ENCODE peak calls at places on chromosomes 6 and 20, in ten cellular contexts. N, S, P, B, L, W, O, Y, F and R are unnamed samples.

GRCh38 chr6:21019614-21020013 is 485.4 kb downstream of the CDKAL1 start:
- DNase-seq in N (no peak), S (no peak), P (peak; percentile 57), B (no peak), L (no peak), W (no peak), O (no peak), Y (peak; percentile 28), F (no peak), R (no peak)

GRCh38 chr6:170164271-170164900 is 126.5 kb downstream of the DLL1 start:
- DNase-seq in N (no peak), S (no peak), P (no peak), B (no peak), L (no peak), W (no peak), O (no peak), Y (no peak), F (no peak), R (no peak)

GRCh38 chr6:10526156-10526555 is 5.0 kb downstream of the GCNT2 start:
- DNase-seq in N (no peak), S (no peak), P (no peak), B (peak; percentile 18), L (no peak), W (no peak), O (no peak), Y (peak; percentile 7), F (no peak), R (no peak)

GRCh38 chr6:152378154-152378553 is 259.0 kb downstream of the SYNE1 start:
- DNase-seq in N (no peak), S (no peak), P (no peak), B (peak; percentile 17), L (no peak), W (no peak), O (no peak), Y (peak; percentile 85), F (no peak), R (no peak)

GRCh38 chr20:24316731-24317130 is 152.7 kb upstream of the SYNDIG1 start:
- DNase-seq in N (no peak), S (no peak), P (no peak), B (peak; percentile 12), L (no peak), W (no peak), O (no peak), Y (peak; percentile 83), F (no peak), R (no peak)

GRCh38 chr6:21587182-21587924 is 6.2 kb upstream of the SOX4 start:
- DNase-seq in N (no peak), S (peak; percentile 41), P (peak; percentile 76), B (peak; percentile 74), L (peak; percentile 17), W (no peak), O (peak; percentile 46), Y (peak; percentile 69), F (peak; percentile 56), R (no peak)

GRCh38 chr20:57291694-57292093 is 25.3 kb upstream of the BMP7 start:
- DNase-seq in N (no peak), S (no peak), P (no peak), B (no peak), L (no peak), W (no peak), O (no peak), Y (no peak), F (no peak), R (no peak)

GRCh38 chr20:37347891-37348642 is 2.1 kb downstream of the SRC start:
- DNase-seq in N (no peak), S (no peak), P (no peak), B (peak; percentile 27), L (no peak), W (no peak), O (no peak), Y (peak; percentile 23), F (no peak), R (no peak)

GRCh38 chr6:1608976-1609661 is 596 bp upstream of the FOXC1 start:
- DNase-seq in N (no peak), S (no peak), P (no peak), B (no peak), L (peak; percentile 17), W (no peak), O (no peak), Y (peak; percentile 27), F (no peak), R (no peak)

GRCh38 chr20:5127204-5127858 is 523 bp downstream of the CDS2 start:
- DNase-seq in N (no peak), S (peak; percentile 46), P (peak; percentile 39), B (peak; percentile 55), L (peak; percentile 19), W (no peak), O (no peak), Y (peak; percentile 54), F (peak; percentile 41), R (no peak)

GRCh38 chr6:129434091-129434490 is 275.9 kb downstream of the ARHGAP18 start:
- DNase-seq in N (no peak), S (no peak), P (no peak), B (no peak), L (no peak), W (no peak), O (no peak), Y (no peak), F (no peak), R (no peak)

GRCh38 chr6:129429953-129430352 is 280.0 kb downstream of the ARHGAP18 start:
- DNase-seq in N (no peak), S (no peak), P (no peak), B (no peak), L (no peak), W (no peak), O (no peak), Y (no peak), F (no peak), R (no peak)

GRCh38 chr6:129432738-129433137 is 277.2 kb downstream of the ARHGAP18 start:
- DNase-seq in N (no peak), S (no peak), P (no peak), B (peak; percentile 24), L (no peak), W (no peak), O (peak; percentile 12), Y (peak; percentile 31), F (no peak), R (no peak)
- TF ChIP-seq CTCF in N (peak; percentile 35), S (no peak), P (peak; percentile 9), B (peak; percentile 34), L (no peak), W (peak; percentile 11), O (peak; percentile 67), Y (peak; percentile 60), F (no peak), R (no peak)

DNA sequence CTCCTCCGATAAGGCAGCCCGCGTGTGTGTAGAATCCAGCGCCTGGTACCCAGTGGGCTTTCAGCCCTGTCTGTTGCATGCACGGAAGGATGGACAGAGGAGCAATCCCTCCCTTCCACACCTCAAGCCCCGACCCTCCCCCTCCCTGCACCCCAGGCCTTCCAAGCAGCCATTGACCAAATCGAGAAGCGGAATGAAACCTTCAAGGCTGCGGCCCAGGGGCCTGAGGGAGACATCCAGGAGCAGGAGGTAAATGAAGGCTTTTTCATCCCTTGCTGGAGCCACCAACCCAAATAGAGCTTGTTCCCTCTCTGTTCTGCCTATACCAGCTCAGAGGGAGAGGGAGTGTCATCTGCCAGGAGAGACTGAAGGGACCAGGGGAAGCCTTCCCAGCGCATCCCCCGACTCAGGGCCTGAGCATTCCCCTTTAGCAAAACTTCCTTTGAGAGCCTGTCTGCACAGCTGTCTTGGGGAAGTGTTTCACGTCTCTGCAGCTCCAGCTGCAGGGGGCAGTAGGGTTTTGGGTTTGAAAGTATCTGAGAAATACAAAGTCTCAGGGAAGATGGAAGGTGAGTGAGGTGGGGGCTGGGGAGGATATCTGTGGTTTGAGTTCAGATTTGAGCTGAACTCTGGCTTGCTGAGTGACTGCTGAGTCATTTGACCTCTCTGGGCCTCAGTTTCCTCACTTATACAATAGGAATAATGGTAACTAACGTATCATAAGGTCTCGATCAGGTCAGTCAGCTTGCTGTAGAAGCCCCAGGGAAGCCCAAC is 16.1 kb downstream of the FGD2 start:
- DNase-seq in N (peak; percentile 33), S (no peak), P (peak; percentile 62), B (peak; percentile 78), L (no peak), W (no peak), O (no peak), Y (peak; percentile 75), F (no peak), R (no peak)
- TF ChIP-seq CTCF in N (peak; percentile 76), S (no peak), P (peak; percentile 66), B (peak; percentile 71), L (no peak), W (peak; percentile 63), O (peak; percentile 58), Y (peak; percentile 88), F (no peak), R (no peak)

GRCh38 chr6:168180548-168181011 is 101.6 kb upstream of the FRMD1 start:
- DNase-seq in N (no peak), S (no peak), P (no peak), B (no peak), L (no peak), W (no peak), O (no peak), Y (peak; percentile 19), F (no peak), R (no peak)

GRCh38 chr6:168181316-168181715 is 102.3 kb upstream of the FRMD1 start:
- DNase-seq in N (no peak), S (no peak), P (no peak), B (no peak), L (no peak), W (no peak), O (no peak), Y (no peak), F (no peak), R (no peak)

GRCh38 chr6:168179702-168180382 is 100.8 kb upstream of the FRMD1 start:
- DNase-seq in N (no peak), S (no peak), P (no peak), B (no peak), L (no peak), W (no peak), O (no peak), Y (no peak), F (no peak), R (no peak)

GRCh38 chr6:168177492-168177891 is 98.5 kb upstream of the FRMD1 start:
- DNase-seq in N (no peak), S (no peak), P (no peak), B (no peak), L (no peak), W (no peak), O (no peak), Y (no peak), F (no peak), R (no peak)

DNA sequence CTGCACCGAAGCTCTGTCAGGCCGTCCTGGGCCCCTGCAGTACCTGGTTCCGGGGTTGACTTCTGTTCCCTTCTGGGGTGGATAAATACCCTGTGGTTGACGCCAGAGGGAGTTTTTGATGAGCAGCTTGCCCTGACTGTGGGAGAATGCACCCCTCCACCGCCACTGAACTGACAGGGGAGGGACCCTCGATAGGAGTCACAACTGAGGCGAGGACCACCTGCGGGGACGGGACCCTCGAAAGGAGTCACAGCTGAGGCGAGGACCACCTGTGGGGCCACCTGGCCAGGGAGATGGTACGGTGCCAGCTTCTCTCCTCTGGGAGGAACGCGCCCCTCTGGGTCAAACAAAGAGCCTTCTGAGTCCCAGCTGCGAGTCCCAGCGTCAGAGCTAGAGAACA is 100.1 kb upstream of the FRMD1 start:
- DNase-seq in N (no peak), S (no peak), P (no peak), B (no peak), L (no peak), W (no peak), O (no peak), Y (no peak), F (no peak), R (no peak)
- TF ChIP-seq CTCF in N (no peak), S (no peak), P (no peak), B (no peak), L (no peak), W (no peak), O (no peak), Y (no peak), F (no peak), R (no peak)

GRCh38 chr6:46862381-46862780 is 59.4 kb downstream of the ADGRF5 start:
- DNase-seq in N (no peak), S (no peak), P (no peak), B (peak; percentile 8), L (no peak), W (no peak), O (no peak), Y (no peak), F (no peak), R (no peak)
- TF ChIP-seq CTCF in N (no peak), S (no peak), P (no peak), B (no peak), L (no peak), W (no peak), O (peak; percentile 43), Y (peak; percentile 10), F (no peak), R (no peak)